ENCODE peak calls at places on chromosome 22, in six cellular contexts. K is adipocyte; T is CD8-positive, alpha-beta T cell; W is colonic mucosa; O is mammary epithelial cell; N is MM.1S. J is an unnamed sample.
A peak's percentile ranks its signal among the peaks of the same experiment; 100 is the strongest.

GRCh38 chr22:29816539-29816938 is 21.5 kb downstream of the ASCC2 start:
- DNase-seq in T (no peak), N (no peak), W (no peak), K (no peak), O (no peak), J (no peak)

GRCh38 chr22:30314918-30315317 is 11.8 kb downstream of the TBC1D10A start:
- DNase-seq in O (peak; percentile 75), N (no peak), K (no peak), W (no peak), T (no peak), J (no peak)

GRCh38 chr22:24950272-24950902 is 2.1 kb upstream of the KIAA1671 start:
- DNase-seq in N (no peak), W (no peak), O (peak; percentile 74), K (no peak), T (no peak), J (no peak)

GRCh38 chr22:33650244-33650643 is 270.0 kb downstream of the LARGE1 start:
- DNase-seq in O (no peak), W (no peak), K (no peak), T (no peak), N (no peak), J (no peak)

GRCh38 chr22:48077699-48078098 is 1315.2 kb downstream of the TBC1D22A start:
- DNase-seq in T (no peak), W (no peak), O (no peak), N (no peak), K (no peak), J (no peak)

GRCh38 chr22:30435674-30436126 is 10.1 kb downstream of the MTFP1 start:
- DNase-seq in K (no peak), N (peak; percentile 40), O (no peak), T (peak; percentile 76), W (peak; percentile 35), J (peak; percentile 55)

GRCh38 chr22:27120036-27120435 is 462.6 kb downstream of the MIAT start:
- DNase-seq in K (no peak), W (no peak), T (no peak), N (no peak), O (no peak), J (no peak)

GRCh38 chr22:27461470-27461869 is 340.1 kb downstream of the MN1 start:
- DNase-seq in N (no peak), T (no peak), K (peak; percentile 79), W (no peak), O (peak; percentile 68), J (no peak)

GRCh38 chr22:19962246-19962908 is 20.8 kb upstream of the TXNRD2 start:
- DNase-seq in K (peak; percentile 85), T (no peak), N (peak; percentile 87), W (peak; percentile 91), O (peak; percentile 81), J (peak; percentile 91)

GRCh38 chr22:48709453-48709852 is 1118.2 kb downstream of the BRD1 start:
- DNase-seq in W (no peak), T (no peak), N (no peak), O (no peak), K (no peak), J (no peak)

GRCh38 chr22:26565889-26566288 is 24.0 kb downstream of the TPST2 start:
- DNase-seq in N (no peak), W (no peak), O (no peak), T (no peak), K (no peak), J (no peak)

GRCh38 chr22:25487508-25487907 is 77.0 kb upstream of the GRK3 start:
- DNase-seq in K (no peak), W (no peak), T (no peak), O (no peak), N (no peak), J (no peak)

GRCh38 chr22:36331912-36332622 is 55.7 kb downstream of the MYH9 start:
- DNase-seq in K (peak; percentile 53), O (no peak), T (peak; percentile 49), W (peak; percentile 78), N (peak; percentile 69), J (peak; percentile 39)

GRCh38 chr22:29658171-29658570 is 54.7 kb downstream of the NF2 start:
- DNase-seq in O (no peak), N (no peak), T (no peak), W (no peak), K (no peak), J (no peak)

GRCh38 chr22:37519268-37520195 is at the start of gene CARD10:
- DNase-seq in W (peak; percentile 62), T (no peak), O (peak; percentile 49), N (no peak), K (peak; percentile 60), J (peak; percentile 63)

GRCh38 chr22:30460147-30460546 is 11.7 kb downstream of the SEC14L3 start:
- DNase-seq in W (peak; percentile 28), K (no peak), T (no peak), O (no peak), N (no peak), J (no peak)

GRCh38 chr22:48365386-48365785 is 1462.3 kb downstream of the BRD1 start:
- DNase-seq in N (no peak), O (no peak), K (no peak), T (no peak), W (no peak), J (no peak)

DNA sequence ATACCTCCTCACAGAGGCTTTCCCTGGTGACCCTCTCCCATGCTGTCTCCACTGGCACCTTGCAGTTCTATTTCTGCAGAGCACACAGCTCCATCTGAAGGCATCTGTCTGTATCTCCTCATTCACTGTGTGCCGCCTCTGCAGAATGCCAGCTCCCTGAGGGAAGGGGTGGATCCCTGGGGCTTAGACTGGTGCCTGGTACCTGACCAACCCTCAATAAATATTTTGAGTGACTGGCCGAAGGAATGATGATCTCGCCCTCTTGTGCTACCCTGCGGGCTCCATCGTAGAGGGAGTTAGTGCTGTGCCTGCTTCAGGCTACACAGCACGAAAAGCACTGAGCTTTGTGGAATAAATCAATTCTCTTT is 1.6 kb downstream of the CBX7 start:
- DNase-seq in O (no peak), T (no peak), N (no peak), W (no peak), K (no peak), J (no peak)
- H3K4me1 ChIP-seq in O (peaks cover 11% of the 10 kb centered on the region), T (peaks cover 69% of the 10 kb centered on the region), N (peaks cover 50% of the 10 kb centered on the region), W (peaks cover 5% of the 10 kb centered on the region), K (peaks cover 14% of the 10 kb centered on the region), J (no peaks in the 10 kb centered on the region)

GRCh38 chr22:42958937-42959336 is 56.0 kb downstream of the PACSIN2 start:
- DNase-seq in N (no peak), K (no peak), W (no peak), T (no peak), O (no peak), J (no peak)

GRCh38 chr22:42957544-42957943 is 57.4 kb downstream of the PACSIN2 start:
- DNase-seq in O (no peak), N (no peak), K (no peak), W (no peak), T (no peak), J (no peak)

GRCh38 chr22:42957958-42958357 is 57.0 kb downstream of the PACSIN2 start:
- DNase-seq in N (no peak), O (no peak), T (no peak), K (no peak), W (no peak), J (no peak)

GRCh38 chr22:42960146-42960509 is 54.8 kb downstream of the PACSIN2 start:
- DNase-seq in N (no peak), O (no peak), W (no peak), T (no peak), K (no peak), J (no peak)

DNA sequence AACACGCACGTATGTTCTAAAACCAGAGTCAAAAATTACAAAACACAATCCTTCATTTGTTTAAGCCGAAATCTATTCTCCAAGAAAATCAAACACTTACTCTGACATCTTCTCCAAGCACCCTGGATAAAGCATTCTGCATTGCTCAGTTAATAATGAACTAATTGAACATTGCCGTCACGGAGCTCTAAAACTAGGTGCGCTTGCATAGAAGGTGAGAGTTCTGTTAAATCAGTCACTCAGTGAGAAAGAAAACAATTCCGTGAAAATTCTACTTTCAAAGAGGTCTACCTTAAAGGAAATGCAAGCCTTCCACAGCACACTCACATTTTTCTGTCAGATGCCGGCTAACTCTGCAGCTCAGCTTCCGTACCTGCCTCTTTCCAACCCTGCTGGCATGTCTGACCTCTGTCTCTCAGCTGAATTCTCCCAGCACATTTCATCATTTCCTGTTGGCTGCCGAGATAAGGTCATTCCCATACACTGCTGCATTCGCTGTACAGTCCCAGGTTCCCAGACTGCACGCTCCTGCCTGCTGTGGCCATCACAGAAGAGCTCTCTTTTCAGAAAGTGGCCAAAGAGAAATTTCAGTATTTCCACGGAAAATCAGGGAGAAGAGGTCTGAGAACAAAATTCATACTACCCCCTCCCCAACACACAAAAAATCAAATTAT is 55.3 kb downstream of the PACSIN2 start:
- DNase-seq in T (no peak), W (peak; percentile 76), O (peak; percentile 83), N (no peak), K (peak; percentile 61), J (peak; percentile 94)
- H3K4me1 ChIP-seq in T (peaks cover 22% of the 10 kb centered on the region), W (peaks cover 19% of the 10 kb centered on the region), O (peaks cover 62% of the 10 kb centered on the region), N (no peaks in the 10 kb centered on the region), K (peaks cover 32% of the 10 kb centered on the region), J (peaks cover 8% of the 10 kb centered on the region)

GRCh38 chr22:45907996-45908395 is 69.0 kb downstream of the WNT7B start:
- DNase-seq in T (no peak), W (no peak), N (no peak), K (no peak), O (no peak), J (no peak)
- H3K4me1 ChIP-seq in T (no peaks in the 10 kb centered on the region), W (no peaks in the 10 kb centered on the region), N (no peaks in the 10 kb centered on the region), K (peaks cover 21% of the 10 kb centered on the region), O (peaks cover 15% of the 10 kb centered on the region), J (no peaks in the 10 kb centered on the region)

GRCh38 chr22:41040483-41040882 is 51.9 kb upstream of the EP300 start:
- DNase-seq in T (no peak), W (no peak), K (no peak), O (no peak), N (no peak), J (no peak)

GRCh38 chr22:41038732-41039131 is 53.7 kb upstream of the EP300 start:
- DNase-seq in K (no peak), W (no peak), T (no peak), N (no peak), O (no peak), J (no peak)

GRCh38 chr22:41041532-41041931 is 50.9 kb upstream of the EP300 start:
- DNase-seq in W (no peak), N (no peak), T (no peak), O (no peak), K (no peak), J (no peak)

GRCh38 chr22:41047741-41048140 is 44.7 kb upstream of the EP300 start:
- DNase-seq in W (no peak), O (no peak), T (no peak), N (no peak), K (peak; percentile 64), J (no peak)

GRCh38 chr22:41043727-41044126 is 48.7 kb upstream of the EP300 start:
- DNase-seq in N (no peak), O (no peak), K (no peak), T (no peak), W (no peak), J (no peak)
- H3K4me1 ChIP-seq in N (no peaks in the 10 kb centered on the region), O (no peaks in the 10 kb centered on the region), K (peaks cover 14% of the 10 kb centered on the region), T (no peaks in the 10 kb centered on the region), W (no peaks in the 10 kb centered on the region), J (no peaks in the 10 kb centered on the region)